ENCODE peak calls at places on chromosomes 4 and X, in nine cellular contexts. R, Z, X, J, Y, P, M, D and I are unnamed samples.
A peak's percentile ranks its signal among the peaks of the same experiment; 100 is the strongest.

GRCh38 chr4:55635282-55635681 is 816 bp downstream of the NMU start:
- ATAC-seq in R (no peak), Z (peak; percentile 9), X (no peak), J (peak; percentile 38), Y (no peak), P (no peak), M (peak; percentile 53), D (peak; percentile 12), I (no peak)

GRCh38 chrX:125203737-125204578 is 115.7 kb upstream of the TEX13C start:
- ATAC-seq in R (peak; percentile 50), Z (peak; percentile 43), X (no peak), J (peak; percentile 56), Y (peak; percentile 20), P (peak; percentile 31), M (peak; percentile 88), D (peak; percentile 48), I (no peak)

GRCh38 chrX:40097492-40098263 is at the start of gene BCOR:
- ATAC-seq in R (peak; percentile 49), Z (peak; percentile 36), X (peak; percentile 51), J (peak; percentile 52), Y (peak; percentile 62), P (peak; percentile 44), M (peak; percentile 27), D (peak; percentile 38), I (peak; percentile 49)

GRCh38 chr4:43411226-43411625 is 518.7 kb downstream of the GRXCR1 start:
- ATAC-seq in R (no peak), Z (no peak), X (no peak), J (no peak), Y (no peak), P (no peak), M (no peak), D (no peak), I (no peak)

GRCh38 chrX:44308869-44309268 is 34.6 kb downstream of the EFHC2 start:
- ATAC-seq in R (no peak), Z (no peak), X (no peak), J (no peak), Y (no peak), P (no peak), M (no peak), D (no peak), I (no peak)

GRCh38 chrX:66015906-66016689 is 23.8 kb downstream of the VSIG4 start:
- ATAC-seq in R (no peak), Z (no peak), X (no peak), J (no peak), Y (no peak), P (peak; percentile 61), M (peak; percentile 49), D (peak; percentile 65), I (peak; percentile 41)

GRCh38 chr4:16222957-16223527 is 3.2 kb downstream of the TAPT1 start:
- ATAC-seq in R (no peak), Z (no peak), X (no peak), J (peak; percentile 55), Y (no peak), P (no peak), M (no peak), D (no peak), I (no peak)

GRCh38 chr4:93788712-93789111 is 39.8 kb upstream of the ATOH1 start:
- ATAC-seq in R (no peak), Z (peak; percentile 77), X (no peak), J (peak; percentile 40), Y (peak; percentile 54), P (no peak), M (peak; percentile 56), D (no peak), I (no peak)

GRCh38 chrX:21764043-21764442 is 6.1 kb upstream of the SMPX start:
- ATAC-seq in R (no peak), Z (peak; percentile 67), X (no peak), J (no peak), Y (no peak), P (no peak), M (no peak), D (no peak), I (no peak)

GRCh38 chrX:142089193-142089592 is 115.9 kb downstream of the MAGEC2 start:
- ATAC-seq in R (peak; percentile 64), Z (no peak), X (no peak), J (peak; percentile 81), Y (peak; percentile 47), P (no peak), M (no peak), D (no peak), I (no peak)